ENCODE peak calls at places on chromosomes 2 and 18, in nine cellular contexts. One of them, this sample, is unnamed.

GRCh38 chr2:148614024-148614331 is 30.6 kb upstream of the EPC2 start:
- DNase-seq in B cell: no peak
- DNase-seq in HFF-Myc: peak
- DNase-seq in CD8-positive, alpha-beta T cell: no peak
- DNase-seq in right atrium auricular region: no peak
- DNase-seq in tibial artery: no peak
- DNase-seq in endothelial cell of umbilical vein: peak
- DNase-seq in endothelial cell: no peak
- DNase-seq in dorsolateral prefrontal cortex: no peak
- DNase-seq in this sample: peak

GRCh38 chr2:64766841-64767669 is 113.3 kb upstream of the SERTAD2 start:
- DNase-seq in endothelial cell: no peak
- DNase-seq in HFF-Myc: no peak
- DNase-seq in dorsolateral prefrontal cortex: no peak
- DNase-seq in tibial artery: no peak
- DNase-seq in B cell: peak
- DNase-seq in CD8-positive, alpha-beta T cell: no peak
- DNase-seq in endothelial cell of umbilical vein: peak
- DNase-seq in right atrium auricular region: no peak
- DNase-seq in this sample: peak

GRCh38 chr2:170943596-170943995 is 14.5 kb downstream of the GORASP2 start:
- DNase-seq in dorsolateral prefrontal cortex: no peak
- DNase-seq in endothelial cell: no peak
- DNase-seq in right atrium auricular region: no peak
- DNase-seq in endothelial cell of umbilical vein: no peak
- DNase-seq in HFF-Myc: no peak
- DNase-seq in tibial artery: no peak
- DNase-seq in CD8-positive, alpha-beta T cell: no peak
- DNase-seq in B cell: no peak
- DNase-seq in this sample: no peak

GRCh38 chr2:221124542-221125235 is 447.4 kb downstream of the EPHA4 start:
- DNase-seq in B cell: no peak
- DNase-seq in dorsolateral prefrontal cortex: no peak
- DNase-seq in endothelial cell: no peak
- DNase-seq in right atrium auricular region: no peak
- DNase-seq in endothelial cell of umbilical vein: no peak
- DNase-seq in CD8-positive, alpha-beta T cell: no peak
- DNase-seq in HFF-Myc: no peak
- DNase-seq in tibial artery: no peak
- DNase-seq in this sample: peak

GRCh38 chr2:190583507-190584337 is 49.2 kb upstream of the NEMP2 start:
- DNase-seq in B cell: no peak
- DNase-seq in HFF-Myc: no peak
- DNase-seq in CD8-positive, alpha-beta T cell: no peak
- DNase-seq in right atrium auricular region: no peak
- DNase-seq in endothelial cell: no peak
- DNase-seq in tibial artery: no peak
- DNase-seq in endothelial cell of umbilical vein: no peak
- DNase-seq in dorsolateral prefrontal cortex: no peak
- DNase-seq in this sample: no peak

GRCh38 chr2:214014551-214015230 is 396.2 kb upstream of the VWC2L start:
- DNase-seq in endothelial cell of umbilical vein: no peak
- DNase-seq in CD8-positive, alpha-beta T cell: no peak
- DNase-seq in dorsolateral prefrontal cortex: no peak
- DNase-seq in tibial artery: no peak
- DNase-seq in right atrium auricular region: no peak
- DNase-seq in B cell: no peak
- DNase-seq in endothelial cell: no peak
- DNase-seq in HFF-Myc: no peak
- DNase-seq in this sample: no peak

GRCh38 chr2:105752691-105753090 is 8.0 kb downstream of the NCK2 start:
- DNase-seq in endothelial cell: no peak
- DNase-seq in CD8-positive, alpha-beta T cell: peak
- DNase-seq in endothelial cell of umbilical vein: no peak
- DNase-seq in HFF-Myc: no peak
- DNase-seq in tibial artery: no peak
- DNase-seq in B cell: no peak
- DNase-seq in right atrium auricular region: no peak
- DNase-seq in dorsolateral prefrontal cortex: no peak
- DNase-seq in this sample: no peak

GRCh38 chr2:71666094-71666474 is 212.7 kb downstream of the DYSF start:
- DNase-seq in tibial artery: no peak
- DNase-seq in HFF-Myc: no peak
- DNase-seq in CD8-positive, alpha-beta T cell: no peak
- DNase-seq in right atrium auricular region: no peak
- DNase-seq in endothelial cell of umbilical vein: no peak
- DNase-seq in endothelial cell: no peak
- DNase-seq in B cell: no peak
- DNase-seq in dorsolateral prefrontal cortex: no peak
- DNase-seq in this sample: no peak

GRCh38 chr2:16091576-16092282 is 151.4 kb downstream of the MYCN start:
- DNase-seq in right atrium auricular region: no peak
- DNase-seq in CD8-positive, alpha-beta T cell: no peak
- DNase-seq in B cell: no peak
- DNase-seq in endothelial cell of umbilical vein: no peak
- DNase-seq in dorsolateral prefrontal cortex: no peak
- DNase-seq in tibial artery: no peak
- DNase-seq in HFF-Myc: no peak
- DNase-seq in endothelial cell: no peak
- DNase-seq in this sample: no peak

GRCh38 chr2:98579926-98580325 is 28.4 kb downstream of the COA5 start:
- DNase-seq in dorsolateral prefrontal cortex: no peak
- DNase-seq in endothelial cell of umbilical vein: no peak
- DNase-seq in B cell: no peak
- DNase-seq in endothelial cell: no peak
- DNase-seq in CD8-positive, alpha-beta T cell: no peak
- DNase-seq in right atrium auricular region: peak
- DNase-seq in tibial artery: no peak
- DNase-seq in HFF-Myc: no peak
- DNase-seq in this sample: no peak

GRCh38 chr18:4455113-4455811 is at the start of gene DLGAP1:
- DNase-seq in right atrium auricular region: no peak
- DNase-seq in HFF-Myc: no peak
- DNase-seq in CD8-positive, alpha-beta T cell: no peak
- DNase-seq in tibial artery: peak
- DNase-seq in dorsolateral prefrontal cortex: peak
- DNase-seq in endothelial cell: peak
- DNase-seq in B cell: peak
- DNase-seq in endothelial cell of umbilical vein: no peak
- DNase-seq in this sample: no peak

DNA sequence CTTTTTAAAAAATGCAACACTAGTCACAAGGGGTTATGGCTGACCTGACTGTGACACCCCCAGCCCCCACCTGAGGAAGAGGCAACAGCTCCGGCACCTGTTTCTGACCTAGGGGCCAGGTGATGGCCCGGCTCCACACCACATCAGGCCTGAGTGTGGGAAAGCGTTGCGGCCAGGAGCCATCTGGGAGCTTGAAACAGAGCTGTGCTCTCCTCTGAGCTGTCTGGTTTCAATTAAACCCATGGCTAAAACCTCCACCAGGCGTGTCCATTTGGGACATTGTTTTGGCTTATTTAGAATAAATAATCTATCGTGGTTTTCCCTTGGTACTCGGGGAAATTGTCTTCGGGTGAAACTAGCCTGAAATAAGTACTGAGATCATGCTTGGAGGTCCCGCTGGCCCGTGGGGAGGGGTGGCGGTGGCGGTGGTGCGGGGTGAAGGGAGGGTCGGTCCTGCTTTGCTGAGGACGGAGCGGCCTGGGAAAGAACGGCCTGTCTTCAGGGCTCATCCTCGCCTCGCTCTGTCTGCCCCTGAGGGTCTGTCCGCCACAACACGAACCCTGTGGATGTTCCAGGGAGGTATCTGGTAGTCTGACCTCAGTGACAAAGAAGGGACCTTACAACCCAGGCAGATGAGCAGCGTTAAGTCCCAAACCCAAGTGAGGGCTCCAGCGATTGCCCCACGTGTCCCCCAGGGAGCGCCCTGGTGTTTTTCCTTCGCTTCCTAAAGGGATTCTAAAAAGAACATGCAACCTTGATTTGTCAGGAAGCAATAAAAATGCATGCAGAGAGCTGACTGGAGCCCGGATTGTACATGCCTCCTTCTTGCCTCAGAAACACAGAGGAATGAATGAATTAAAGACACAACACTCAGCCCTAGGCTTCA is 58.7 kb downstream of the IL1RL2 start:
- DNase-seq in tibial artery: no peak
- DNase-seq in right atrium auricular region: peak
- DNase-seq in endothelial cell of umbilical vein: peak
- DNase-seq in B cell: no peak
- DNase-seq in HFF-Myc: no peak
- DNase-seq in dorsolateral prefrontal cortex: no peak
- DNase-seq in CD8-positive, alpha-beta T cell: no peak
- DNase-seq in endothelial cell: no peak
- DNase-seq in this sample: peak
- TF ChIP-seq CTCF in tibial artery: no peak
- TF ChIP-seq CTCF in right atrium auricular region: no peak
- TF ChIP-seq CTCF in endothelial cell of umbilical vein: peak
- TF ChIP-seq CTCF in B cell: no peak
- TF ChIP-seq CTCF in HFF-Myc: peak
- TF ChIP-seq CTCF in dorsolateral prefrontal cortex: no peak
- TF ChIP-seq CTCF in CD8-positive, alpha-beta T cell: no peak
- TF ChIP-seq CTCF in endothelial cell: no peak
- TF ChIP-seq CTCF in this sample: no peak

DNA sequence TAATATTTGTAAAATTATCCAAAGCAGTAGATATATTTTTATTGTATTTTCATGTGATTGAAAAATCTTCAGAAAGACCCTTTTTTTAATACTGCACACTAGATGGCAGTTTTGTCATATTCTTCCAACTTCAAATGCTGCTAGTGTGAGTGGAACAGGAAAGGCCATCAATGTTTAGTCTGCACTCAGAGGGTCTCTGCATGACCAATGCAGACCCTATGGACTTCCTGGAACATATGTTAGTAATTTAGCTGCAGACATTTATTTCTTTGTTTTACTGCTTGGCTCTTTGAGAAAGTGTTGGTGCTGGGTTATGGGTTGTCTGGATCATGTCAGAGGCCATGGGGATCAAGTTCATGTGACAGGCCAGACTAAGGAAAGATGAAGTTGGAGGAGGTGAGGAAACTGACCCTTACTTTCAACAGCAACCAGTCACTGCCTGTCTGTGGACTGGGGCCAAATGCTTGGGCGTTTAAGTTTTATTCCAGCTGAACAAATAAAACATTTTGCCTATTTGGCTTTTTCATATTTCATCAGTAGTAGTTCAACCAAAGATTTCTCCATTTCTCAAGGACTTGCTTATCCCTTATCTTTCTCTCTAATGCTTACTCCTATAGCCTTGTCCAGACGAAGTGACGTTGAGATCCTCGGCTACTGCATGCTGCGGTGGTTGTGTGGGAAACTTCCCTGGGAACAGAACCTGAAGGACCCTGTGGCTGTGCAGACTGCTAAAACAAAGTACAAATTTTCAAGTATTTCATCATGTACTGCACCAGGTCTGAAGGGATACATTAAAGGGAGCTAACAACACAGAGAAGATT is 84.8 kb downstream of the VRK2 start:
- DNase-seq in CD8-positive, alpha-beta T cell: no peak
- DNase-seq in endothelial cell of umbilical vein: peak
- DNase-seq in HFF-Myc: no peak
- DNase-seq in endothelial cell: no peak
- DNase-seq in right atrium auricular region: no peak
- DNase-seq in dorsolateral prefrontal cortex: no peak
- DNase-seq in B cell: no peak
- DNase-seq in tibial artery: peak
- DNase-seq in this sample: peak
- TF ChIP-seq CTCF in CD8-positive, alpha-beta T cell: no peak
- TF ChIP-seq CTCF in endothelial cell of umbilical vein: no peak
- TF ChIP-seq CTCF in HFF-Myc: no peak
- TF ChIP-seq CTCF in endothelial cell: no peak
- TF ChIP-seq CTCF in right atrium auricular region: no peak
- TF ChIP-seq CTCF in dorsolateral prefrontal cortex: peak
- TF ChIP-seq CTCF in B cell: no peak
- TF ChIP-seq CTCF in tibial artery: no peak
- TF ChIP-seq CTCF in this sample: no peak

DNA sequence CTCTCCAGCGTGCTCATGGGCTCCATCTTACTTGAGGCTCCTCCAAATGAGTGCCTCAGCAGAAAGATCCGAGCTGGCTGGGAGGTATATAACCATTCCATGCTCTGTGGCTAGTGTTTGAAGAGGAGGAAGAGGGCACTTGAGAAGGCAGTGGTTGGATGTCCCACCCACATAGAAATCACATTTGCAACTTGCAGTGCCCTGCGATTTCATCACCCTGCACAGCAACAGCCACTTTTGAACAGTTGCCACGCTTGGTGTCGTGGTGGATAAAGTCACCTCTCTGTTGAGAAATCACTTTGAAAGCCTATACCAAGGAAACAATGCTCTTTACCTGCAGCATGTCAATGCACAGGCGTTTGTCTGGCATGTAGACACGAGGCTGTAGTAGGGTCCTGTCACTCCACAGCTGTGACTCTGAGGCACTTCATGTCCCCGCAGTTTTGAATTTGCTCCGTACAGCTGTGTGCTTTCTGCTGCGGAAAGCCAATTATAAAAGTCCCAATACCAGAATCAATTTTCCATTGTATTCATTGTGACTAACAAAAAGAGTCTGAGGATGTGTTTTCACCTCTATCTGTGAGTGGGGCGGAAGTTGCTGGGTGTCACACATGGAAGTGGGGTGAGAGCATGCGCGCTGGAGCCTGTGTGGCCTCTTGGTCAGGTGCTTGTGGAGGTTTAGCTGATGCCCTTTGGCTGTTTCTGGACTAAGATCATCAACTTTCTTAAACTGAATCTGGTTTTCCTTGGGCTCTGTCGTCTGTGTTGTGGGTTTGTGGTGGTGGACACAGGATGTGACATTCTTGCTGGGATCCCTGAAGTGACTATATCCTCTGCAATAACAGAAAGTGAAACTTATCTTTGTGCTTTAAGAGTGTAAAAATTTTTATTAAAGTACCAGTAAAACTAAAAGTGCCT is 2.8 kb downstream of the CNDP2 start:
- DNase-seq in B cell: peak
- DNase-seq in endothelial cell: no peak
- DNase-seq in endothelial cell of umbilical vein: no peak
- DNase-seq in HFF-Myc: no peak
- DNase-seq in tibial artery: peak
- DNase-seq in CD8-positive, alpha-beta T cell: peak
- DNase-seq in right atrium auricular region: no peak
- DNase-seq in dorsolateral prefrontal cortex: no peak
- DNase-seq in this sample: peak
- TF ChIP-seq CTCF in B cell: no peak
- TF ChIP-seq CTCF in endothelial cell: no peak
- TF ChIP-seq CTCF in endothelial cell of umbilical vein: no peak
- TF ChIP-seq CTCF in HFF-Myc: no peak
- TF ChIP-seq CTCF in tibial artery: no peak
- TF ChIP-seq CTCF in CD8-positive, alpha-beta T cell: no peak
- TF ChIP-seq CTCF in right atrium auricular region: no peak
- TF ChIP-seq CTCF in dorsolateral prefrontal cortex: no peak
- TF ChIP-seq CTCF in this sample: no peak

DNA sequence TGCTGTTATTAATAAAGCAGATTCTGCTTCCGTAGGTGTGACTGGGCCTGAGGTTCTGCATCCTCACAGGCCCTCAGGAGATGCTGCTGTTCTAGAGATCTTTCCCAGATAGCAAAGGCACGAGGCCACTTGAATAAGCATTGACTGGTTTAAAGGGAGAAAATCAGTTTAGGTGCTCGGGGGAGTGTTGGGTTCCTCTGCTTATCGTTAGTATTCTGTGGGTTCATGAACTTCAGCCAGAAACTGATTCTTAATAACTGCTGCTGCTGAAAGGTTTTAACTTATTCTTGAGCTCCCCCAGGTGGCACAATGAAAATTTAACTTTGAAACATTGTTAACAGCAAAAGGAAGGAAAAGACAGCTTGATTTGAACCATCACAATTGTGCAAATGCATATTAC is 56.9 kb downstream of the ITGA6 start:
- DNase-seq in tibial artery: no peak
- DNase-seq in B cell: peak
- DNase-seq in HFF-Myc: no peak
- DNase-seq in endothelial cell: no peak
- DNase-seq in right atrium auricular region: no peak
- DNase-seq in dorsolateral prefrontal cortex: no peak
- DNase-seq in CD8-positive, alpha-beta T cell: no peak
- DNase-seq in endothelial cell of umbilical vein: peak
- DNase-seq in this sample: peak
- TF ChIP-seq CTCF in tibial artery: no peak
- TF ChIP-seq CTCF in B cell: peak
- TF ChIP-seq CTCF in HFF-Myc: peak
- TF ChIP-seq CTCF in endothelial cell: no peak
- TF ChIP-seq CTCF in right atrium auricular region: no peak
- TF ChIP-seq CTCF in dorsolateral prefrontal cortex: peak
- TF ChIP-seq CTCF in CD8-positive, alpha-beta T cell: peak
- TF ChIP-seq CTCF in endothelial cell of umbilical vein: no peak
- TF ChIP-seq CTCF in this sample: peak

This sample was measured in NB4.